ENCODE peak calls at places on chromosomes 7 and 10, in ten cellular contexts. D is RWPE1; F is prostate gland; T is tibial artery; U is MM.1S; Y is CD8-positive, alpha-beta memory T cell; G is CD4-positive, CD25-positive, alpha-beta regulatory T cell; S is ovary; Z is hepatocyte; A is Peyer's patch. J is an unnamed sample.

GRCh38 chr10:29680091-29680490 is 45.3 kb upstream of the SVIL start:
- DNase-seq in D (no peak), Z (no peak), A (no peak), F (no peak), S (no peak), G (no peak), U (no peak), Y (no peak), T (no peak), J (no peak)

GRCh38 chr10:79342295-79342761 is 4.9 kb upstream of the PPIF start:
- DNase-seq in D (no peak), S (no peak), Z (no peak), G (no peak), Y (no peak), U (no peak), T (no peak), F (peak; percentile 63), A (peak; percentile 32), J (no peak)

GRCh38 chr10:108250954-108251620 is 1086.6 kb upstream of the SORCS1 start:
- DNase-seq in U (no peak), A (no peak), D (no peak), S (no peak), G (no peak), Y (no peak), F (no peak), Z (no peak), T (no peak), J (no peak)

GRCh38 chr7:5425507-5426225 is 2.0 kb upstream of the TNRC18 start:
- DNase-seq in D (peak; percentile 51), T (peak; percentile 70), U (no peak), G (no peak), S (peak; percentile 88), F (peak; percentile 78), A (peak; percentile 65), Y (no peak), Z (peak; percentile 88), J (peak; percentile 81)

GRCh38 chr10:78869508-78870439 is 199.0 kb upstream of the ZMIZ1 start:
- DNase-seq in G (no peak), S (no peak), D (no peak), Y (no peak), A (no peak), F (no peak), T (no peak), U (no peak), Z (peak; percentile 1), J (no peak)

GRCh38 chr7:99238558-99239341 is 30.8 kb upstream of the KPNA7 start:
- DNase-seq in S (no peak), Y (no peak), Z (no peak), T (no peak), D (no peak), F (no peak), U (no peak), G (no peak), A (no peak), J (no peak)

GRCh38 chr7:95899919-95900513 is 127.7 kb downstream of the DYNC1I1 start:
- DNase-seq in T (no peak), F (no peak), G (no peak), Z (no peak), Y (no peak), U (no peak), S (no peak), D (no peak), A (no peak), J (no peak)

GRCh38 chr10:11164806-11165590 is 147.3 kb downstream of the CELF2 start:
- DNase-seq in T (peak; percentile 74), Y (peak; percentile 46), F (peak; percentile 34), Z (peak; percentile 50), D (peak; percentile 75), U (peak; percentile 86), G (peak; percentile 57), S (peak; percentile 66), A (peak; percentile 89), J (peak; percentile 72)

GRCh38 chr10:57664815-57665214 is 602.9 kb downstream of the IPMK start:
- DNase-seq in U (no peak), G (no peak), D (no peak), A (no peak), S (no peak), Z (no peak), F (no peak), T (no peak), Y (no peak), J (no peak)

GRCh38 chr10:114678301-114678700 is 20.2 kb upstream of the ABLIM1 start:
- DNase-seq in T (no peak), A (no peak), F (no peak), U (no peak), Y (no peak), G (no peak), Z (no peak), D (no peak), S (no peak), J (no peak)

GRCh38 chr10:29496341-29497162 is 138.2 kb downstream of the SVIL start:
- DNase-seq in S (peak; percentile 87), T (peak; percentile 51), D (peak; percentile 64), G (peak; percentile 16), U (peak; percentile 29), Y (peak; percentile 34), A (peak; percentile 83), Z (peak; percentile 84), F (peak; percentile 46), J (peak; percentile 39)

GRCh38 chr10:29375888-29376287 is 87.0 kb downstream of the LYZL1 start:
- DNase-seq in U (no peak), D (no peak), F (no peak), G (no peak), Z (no peak), Y (no peak), S (no peak), A (no peak), T (no peak), J (no peak)

GRCh38 chr10:13712799-13713581 is 126.2 kb downstream of the PRPF18 start:
- DNase-seq in A (peak; percentile 82), Z (peak; percentile 36), D (peak; percentile 80), G (no peak), Y (no peak), T (peak; percentile 81), S (no peak), F (no peak), U (no peak), J (no peak)

GRCh38 chr10:114623661-114624294 is 34.3 kb downstream of the ABLIM1 start:
- DNase-seq in Z (no peak), T (peak; percentile 41), S (no peak), Y (no peak), F (peak; percentile 51), A (no peak), U (no peak), D (peak; percentile 84), G (no peak), J (no peak)

GRCh38 chr10:87531908-87532622 is 27.4 kb downstream of the MINPP1 start:
- DNase-seq in Y (no peak), T (peak; percentile 73), U (peak; percentile 31), F (no peak), G (no peak), A (no peak), S (no peak), Z (no peak), D (no peak), J (no peak)
- H3K27ac ChIP-seq in Y (no peak overlapping the region), T (peak overlapping the region; percentile 57), U (peak overlapping the region; percentile 13), F (peak overlapping the region; percentile 27), G (no peak overlapping the region), A (peak overlapping the region; percentile 53), S (peak overlapping the region; percentile 51), Z (no peak overlapping the region), D (no peak overlapping the region), J (no peak overlapping the region)

DNA sequence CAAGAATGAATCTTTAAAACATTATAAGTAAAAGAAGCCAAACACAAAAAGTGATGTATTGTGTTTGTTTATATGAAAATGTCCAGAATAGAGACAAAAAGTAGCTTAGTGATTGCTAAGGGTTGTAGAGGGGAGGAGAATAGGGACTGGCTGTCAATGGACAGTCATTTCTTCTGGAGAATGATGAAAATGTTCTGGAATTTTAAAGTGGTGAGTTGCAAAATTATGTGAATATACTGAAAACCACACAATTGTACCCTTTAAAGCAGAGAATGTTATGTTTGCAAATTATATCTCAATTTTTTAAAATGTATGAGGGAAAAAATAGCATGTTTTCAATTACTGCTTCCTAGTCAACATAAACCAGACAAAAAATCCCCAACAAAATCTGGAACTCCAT is 174.2 kb downstream of the KMT2E start:
- DNase-seq in Z (no peak), T (no peak), G (no peak), U (no peak), S (no peak), D (no peak), A (no peak), F (no peak), Y (no peak), J (no peak)
- H3K27ac ChIP-seq in Z (no peak overlapping the region), T (no peak overlapping the region), G (no peak overlapping the region), U (peak overlapping the region; percentile 85), S (no peak overlapping the region), D (no peak overlapping the region), A (no peak overlapping the region), F (no peak overlapping the region), Y (no peak overlapping the region), J (no peak overlapping the region)

DNA sequence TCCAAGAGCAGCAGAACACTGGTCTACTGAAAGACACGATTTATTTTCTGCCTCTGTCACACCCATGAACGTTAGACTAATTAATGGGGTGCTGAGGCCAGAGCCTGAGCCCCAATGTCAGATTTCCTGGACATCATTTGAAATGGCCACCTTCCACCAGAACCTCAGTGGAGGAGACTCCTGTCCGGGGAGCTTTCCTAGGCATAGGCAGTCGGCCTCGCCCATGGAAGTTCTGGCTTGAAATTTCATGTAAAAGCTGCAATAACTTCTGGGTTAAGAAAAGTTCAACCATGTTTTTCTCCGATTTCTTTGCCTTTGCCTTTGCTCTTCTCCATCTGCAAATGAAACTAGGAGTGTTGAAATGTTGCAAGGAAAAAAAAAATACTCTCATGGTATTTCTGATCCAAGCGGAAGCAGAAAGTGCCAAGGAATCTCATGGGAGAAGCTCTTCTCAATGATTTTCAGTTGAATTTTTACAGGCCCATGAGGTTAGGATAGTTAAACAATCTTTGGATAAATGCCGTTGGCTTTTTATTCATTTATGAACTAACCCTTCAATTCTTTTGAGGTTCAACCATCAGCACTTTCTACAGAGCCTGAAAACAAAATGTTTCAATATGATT is 570.7 kb upstream of the MGMT start:
- DNase-seq in U (no peak), F (peak; percentile 38), Y (no peak), Z (no peak), T (peak; percentile 43), D (no peak), S (no peak), A (no peak), G (no peak), J (no peak)
- H3K27ac ChIP-seq in U (no peak overlapping the region), F (peak overlapping the region; percentile 62), Y (no peak overlapping the region), Z (peak overlapping the region; percentile 52), T (no peak overlapping the region), D (no peak overlapping the region), S (no peak overlapping the region), A (no peak overlapping the region), G (no peak overlapping the region), J (no peak overlapping the region)

DNA sequence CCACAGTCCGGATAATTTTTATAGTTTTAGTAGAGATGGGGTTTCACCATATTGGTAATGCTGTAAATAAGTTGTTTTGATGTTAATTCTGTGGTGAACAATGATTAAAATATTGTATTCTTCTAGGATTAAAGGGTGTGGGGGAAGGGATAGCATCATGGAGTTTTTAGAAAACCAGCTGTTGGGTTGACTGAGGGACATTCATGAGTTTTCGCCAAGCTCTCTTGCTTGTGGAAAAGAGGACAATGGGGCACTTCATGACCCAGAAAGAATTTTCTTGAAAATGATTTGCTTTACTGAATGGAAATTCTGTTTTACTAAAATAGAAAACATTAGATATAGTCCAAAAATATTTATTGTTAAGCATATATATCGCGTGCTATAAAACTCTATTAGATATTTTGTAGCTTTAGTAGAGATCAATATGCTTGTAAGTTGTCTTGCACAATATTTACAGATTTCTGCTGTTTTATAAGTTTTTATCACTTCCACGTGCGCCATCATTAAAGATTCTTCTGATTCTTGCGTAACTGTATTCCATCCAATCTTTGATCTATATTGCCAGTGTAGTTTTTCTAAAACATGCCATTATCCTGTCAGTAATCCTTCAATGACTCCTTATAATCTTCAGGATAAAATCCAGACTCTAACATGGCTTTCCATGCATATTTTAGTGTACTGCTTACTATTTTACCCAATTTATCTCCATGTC is 41.8 kb downstream of the LCOR start:
- DNase-seq in F (no peak), D (no peak), T (no peak), A (no peak), U (no peak), Y (no peak), S (no peak), Z (no peak), G (no peak), J (no peak)
- H3K27ac ChIP-seq in F (no peak overlapping the region), D (no peak overlapping the region), T (no peak overlapping the region), A (no peak overlapping the region), U (no peak overlapping the region), Y (no peak overlapping the region), S (no peak overlapping the region), Z (no peak overlapping the region), G (no peak overlapping the region), J (peak overlapping the region; percentile 89)